ENCODE peak calls at places on chromosomes 1 and 21, in six cellular contexts. One of them, this sample, is unnamed.

GRCh38 chr1:180117764-180118116 is 36.9 kb upstream of the QSOX1 start:
- DNase-seq in NCI-H446 treated with DMSO at 0.1 percent for 48 hours: no peak
- DNase-seq in prostate gland: no peak
- DNase-seq in NCI-H2081 treated with DMSO at 0.1 percent for 48 hours: no peak
- DNase-seq in activated T-helper 1 cell treated with anti-CD3 and anti-CD28 coated beads, Interleukin-12 subunit alpha, Interleukin-12 subunit beta, Interleukin-2, Interleukin-4 antibody, amounts not matched to agents 30 ng/mL and 10 ng/mL and 1 ng/mL, durations not matched to agents 14 hours and 24 hours and 36 hours: no peak
- DNase-seq in LoVo: peak; percentile 38
- DNase-seq in this sample: peak; percentile 12

GRCh38 chr1:246801241-246802020 is 77.2 kb downstream of the SCCPDH start:
- DNase-seq in NCI-H2081 treated with DMSO at 0.1 percent for 48 hours: no peak
- DNase-seq in prostate gland: no peak
- DNase-seq in LoVo: no peak
- DNase-seq in NCI-H446 treated with DMSO at 0.1 percent for 48 hours: no peak
- DNase-seq in activated T-helper 1 cell treated with anti-CD3 and anti-CD28 coated beads, Interleukin-12 subunit alpha, Interleukin-12 subunit beta, Interleukin-2, Interleukin-4 antibody, amounts not matched to agents 30 ng/mL and 10 ng/mL and 1 ng/mL, durations not matched to agents 14 hours and 24 hours and 36 hours: no peak
- DNase-seq in this sample: no peak

GRCh38 chr1:216119600-216119999 is 303.6 kb downstream of the USH2A start:
- DNase-seq in LoVo: peak; percentile 16
- DNase-seq in NCI-H2081 treated with DMSO at 0.1 percent for 48 hours: no peak
- DNase-seq in NCI-H446 treated with DMSO at 0.1 percent for 48 hours: no peak
- DNase-seq in prostate gland: no peak
- DNase-seq in activated T-helper 1 cell treated with anti-CD3 and anti-CD28 coated beads, Interleukin-12 subunit alpha, Interleukin-12 subunit beta, Interleukin-2, Interleukin-4 antibody, amounts not matched to agents 30 ng/mL and 10 ng/mL and 1 ng/mL, durations not matched to agents 14 hours and 24 hours and 36 hours: no peak
- DNase-seq in this sample: peak; percentile 1

GRCh38 chr1:155860939-155861496 is 1.7 kb downstream of the SYT11 start:
- DNase-seq in NCI-H446 treated with DMSO at 0.1 percent for 48 hours: peak; percentile 16
- DNase-seq in NCI-H2081 treated with DMSO at 0.1 percent for 48 hours: no peak
- DNase-seq in activated T-helper 1 cell treated with anti-CD3 and anti-CD28 coated beads, Interleukin-12 subunit alpha, Interleukin-12 subunit beta, Interleukin-2, Interleukin-4 antibody, amounts not matched to agents 30 ng/mL and 10 ng/mL and 1 ng/mL, durations not matched to agents 14 hours and 24 hours and 36 hours: no peak
- DNase-seq in prostate gland: no peak
- DNase-seq in LoVo: no peak
- DNase-seq in this sample: no peak

GRCh38 chr1:30627994-30628393 is 95.4 kb downstream of the MATN1 start:
- DNase-seq in activated T-helper 1 cell treated with anti-CD3 and anti-CD28 coated beads, Interleukin-12 subunit alpha, Interleukin-12 subunit beta, Interleukin-2, Interleukin-4 antibody, amounts not matched to agents 30 ng/mL and 10 ng/mL and 1 ng/mL, durations not matched to agents 14 hours and 24 hours and 36 hours: no peak
- DNase-seq in NCI-H2081 treated with DMSO at 0.1 percent for 48 hours: no peak
- DNase-seq in LoVo: no peak
- DNase-seq in NCI-H446 treated with DMSO at 0.1 percent for 48 hours: no peak
- DNase-seq in prostate gland: no peak
- DNase-seq in this sample: no peak

GRCh38 chr21:36761685-36762084 is 62.8 kb downstream of the SIM2 start:
- DNase-seq in LoVo: no peak
- DNase-seq in prostate gland: no peak
- DNase-seq in NCI-H446 treated with DMSO at 0.1 percent for 48 hours: no peak
- DNase-seq in activated T-helper 1 cell treated with anti-CD3 and anti-CD28 coated beads, Interleukin-12 subunit alpha, Interleukin-12 subunit beta, Interleukin-2, Interleukin-4 antibody, amounts not matched to agents 30 ng/mL and 10 ng/mL and 1 ng/mL, durations not matched to agents 14 hours and 24 hours and 36 hours: no peak
- DNase-seq in NCI-H2081 treated with DMSO at 0.1 percent for 48 hours: no peak
- DNase-seq in this sample: no peak

GRCh38 chr1:113036639-113037321 is 36.2 kb upstream of the LRIG2 start:
- DNase-seq in LoVo: no peak
- DNase-seq in NCI-H2081 treated with DMSO at 0.1 percent for 48 hours: no peak
- DNase-seq in activated T-helper 1 cell treated with anti-CD3 and anti-CD28 coated beads, Interleukin-12 subunit alpha, Interleukin-12 subunit beta, Interleukin-2, Interleukin-4 antibody, amounts not matched to agents 30 ng/mL and 10 ng/mL and 1 ng/mL, durations not matched to agents 14 hours and 24 hours and 36 hours: no peak
- DNase-seq in NCI-H446 treated with DMSO at 0.1 percent for 48 hours: no peak
- DNase-seq in prostate gland: no peak
- DNase-seq in this sample: no peak

GRCh38 chr1:170545476-170545875 is 13.5 kb downstream of the GORAB start:
- DNase-seq in NCI-H446 treated with DMSO at 0.1 percent for 48 hours: no peak
- DNase-seq in NCI-H2081 treated with DMSO at 0.1 percent for 48 hours: no peak
- DNase-seq in prostate gland: no peak
- DNase-seq in activated T-helper 1 cell treated with anti-CD3 and anti-CD28 coated beads, Interleukin-12 subunit alpha, Interleukin-12 subunit beta, Interleukin-2, Interleukin-4 antibody, amounts not matched to agents 30 ng/mL and 10 ng/mL and 1 ng/mL, durations not matched to agents 14 hours and 24 hours and 36 hours: no peak
- DNase-seq in LoVo: no peak
- DNase-seq in this sample: no peak

GRCh38 chr1:46521417-46521816 is 30.0 kb downstream of the KNCN start:
- DNase-seq in activated T-helper 1 cell treated with anti-CD3 and anti-CD28 coated beads, Interleukin-12 subunit alpha, Interleukin-12 subunit beta, Interleukin-2, Interleukin-4 antibody, amounts not matched to agents 30 ng/mL and 10 ng/mL and 1 ng/mL, durations not matched to agents 14 hours and 24 hours and 36 hours: no peak
- DNase-seq in NCI-H446 treated with DMSO at 0.1 percent for 48 hours: no peak
- DNase-seq in NCI-H2081 treated with DMSO at 0.1 percent for 48 hours: no peak
- DNase-seq in prostate gland: no peak
- DNase-seq in LoVo: no peak
- DNase-seq in this sample: no peak

GRCh38 chr1:57066980-57067615 is 101.3 kb upstream of the C8B start:
- DNase-seq in NCI-H2081 treated with DMSO at 0.1 percent for 48 hours: no peak
- DNase-seq in LoVo: no peak
- DNase-seq in activated T-helper 1 cell treated with anti-CD3 and anti-CD28 coated beads, Interleukin-12 subunit alpha, Interleukin-12 subunit beta, Interleukin-2, Interleukin-4 antibody, amounts not matched to agents 30 ng/mL and 10 ng/mL and 1 ng/mL, durations not matched to agents 14 hours and 24 hours and 36 hours: no peak
- DNase-seq in NCI-H446 treated with DMSO at 0.1 percent for 48 hours: no peak
- DNase-seq in prostate gland: no peak
- DNase-seq in this sample: no peak

GRCh38 chr1:101182627-101183387 is 54.0 kb upstream of the S1PR1 start:
- DNase-seq in prostate gland: no peak
- DNase-seq in NCI-H446 treated with DMSO at 0.1 percent for 48 hours: no peak
- DNase-seq in activated T-helper 1 cell treated with anti-CD3 and anti-CD28 coated beads, Interleukin-12 subunit alpha, Interleukin-12 subunit beta, Interleukin-2, Interleukin-4 antibody, amounts not matched to agents 30 ng/mL and 10 ng/mL and 1 ng/mL, durations not matched to agents 14 hours and 24 hours and 36 hours: no peak
- DNase-seq in LoVo: no peak
- DNase-seq in NCI-H2081 treated with DMSO at 0.1 percent for 48 hours: no peak
- DNase-seq in this sample: no peak

GRCh38 chr1:78493456-78493855 is 2.7 kb downstream of the PTGFR start:
- DNase-seq in prostate gland: no peak
- DNase-seq in NCI-H446 treated with DMSO at 0.1 percent for 48 hours: no peak
- DNase-seq in NCI-H2081 treated with DMSO at 0.1 percent for 48 hours: no peak
- DNase-seq in activated T-helper 1 cell treated with anti-CD3 and anti-CD28 coated beads, Interleukin-12 subunit alpha, Interleukin-12 subunit beta, Interleukin-2, Interleukin-4 antibody, amounts not matched to agents 30 ng/mL and 10 ng/mL and 1 ng/mL, durations not matched to agents 14 hours and 24 hours and 36 hours: no peak
- DNase-seq in LoVo: no peak
- DNase-seq in this sample: no peak

GRCh38 chr1:34696230-34696629 is 58.6 kb upstream of the GJB5 start:
- DNase-seq in activated T-helper 1 cell treated with anti-CD3 and anti-CD28 coated beads, Interleukin-12 subunit alpha, Interleukin-12 subunit beta, Interleukin-2, Interleukin-4 antibody, amounts not matched to agents 30 ng/mL and 10 ng/mL and 1 ng/mL, durations not matched to agents 14 hours and 24 hours and 36 hours: no peak
- DNase-seq in NCI-H2081 treated with DMSO at 0.1 percent for 48 hours: no peak
- DNase-seq in prostate gland: no peak
- DNase-seq in NCI-H446 treated with DMSO at 0.1 percent for 48 hours: no peak
- DNase-seq in LoVo: peak; percentile 23
- DNase-seq in this sample: peak; percentile 36

GRCh38 chr21:41878831-41879189 is 334 bp downstream of the PRDM15 start:
- DNase-seq in NCI-H2081 treated with DMSO at 0.1 percent for 48 hours: no peak
- DNase-seq in NCI-H446 treated with DMSO at 0.1 percent for 48 hours: peak; percentile 73
- DNase-seq in LoVo: peak; percentile 78
- DNase-seq in prostate gland: peak; percentile 74
- DNase-seq in activated T-helper 1 cell treated with anti-CD3 and anti-CD28 coated beads, Interleukin-12 subunit alpha, Interleukin-12 subunit beta, Interleukin-2, Interleukin-4 antibody, amounts not matched to agents 30 ng/mL and 10 ng/mL and 1 ng/mL, durations not matched to agents 14 hours and 24 hours and 36 hours: peak; percentile 76
- DNase-seq in this sample: peak; percentile 54

GRCh38 chr1:158527190-158527815 is 26.9 kb downstream of the OR6Y1 start:
- DNase-seq in NCI-H446 treated with DMSO at 0.1 percent for 48 hours: no peak
- DNase-seq in prostate gland: no peak
- DNase-seq in LoVo: peak; percentile 55
- DNase-seq in NCI-H2081 treated with DMSO at 0.1 percent for 48 hours: peak; percentile 4
- DNase-seq in activated T-helper 1 cell treated with anti-CD3 and anti-CD28 coated beads, Interleukin-12 subunit alpha, Interleukin-12 subunit beta, Interleukin-2, Interleukin-4 antibody, amounts not matched to agents 30 ng/mL and 10 ng/mL and 1 ng/mL, durations not matched to agents 14 hours and 24 hours and 36 hours: no peak
- DNase-seq in this sample: no peak

GRCh38 chr1:93758842-93759515 is 77.3 kb upstream of the BCAR3 start:
- DNase-seq in NCI-H446 treated with DMSO at 0.1 percent for 48 hours: no peak
- DNase-seq in NCI-H2081 treated with DMSO at 0.1 percent for 48 hours: no peak
- DNase-seq in prostate gland: no peak
- DNase-seq in LoVo: no peak
- DNase-seq in activated T-helper 1 cell treated with anti-CD3 and anti-CD28 coated beads, Interleukin-12 subunit alpha, Interleukin-12 subunit beta, Interleukin-2, Interleukin-4 antibody, amounts not matched to agents 30 ng/mL and 10 ng/mL and 1 ng/mL, durations not matched to agents 14 hours and 24 hours and 36 hours: peak; percentile 4
- DNase-seq in this sample: no peak

GRCh38 chr1:159945483-159946241 is at the start of gene IGSF9:
- DNase-seq in LoVo: peak; percentile 80
- DNase-seq in activated T-helper 1 cell treated with anti-CD3 and anti-CD28 coated beads, Interleukin-12 subunit alpha, Interleukin-12 subunit beta, Interleukin-2, Interleukin-4 antibody, amounts not matched to agents 30 ng/mL and 10 ng/mL and 1 ng/mL, durations not matched to agents 14 hours and 24 hours and 36 hours: no peak
- DNase-seq in prostate gland: peak; percentile 96
- DNase-seq in NCI-H2081 treated with DMSO at 0.1 percent for 48 hours: peak; percentile 72
- DNase-seq in NCI-H446 treated with DMSO at 0.1 percent for 48 hours: peak; percentile 85
- DNase-seq in this sample: peak; percentile 78

GRCh38 chr1:238476881-238477280 is 586.2 kb upstream of the ZP4 start:
- DNase-seq in NCI-H446 treated with DMSO at 0.1 percent for 48 hours: no peak
- DNase-seq in prostate gland: no peak
- DNase-seq in NCI-H2081 treated with DMSO at 0.1 percent for 48 hours: no peak
- DNase-seq in activated T-helper 1 cell treated with anti-CD3 and anti-CD28 coated beads, Interleukin-12 subunit alpha, Interleukin-12 subunit beta, Interleukin-2, Interleukin-4 antibody, amounts not matched to agents 30 ng/mL and 10 ng/mL and 1 ng/mL, durations not matched to agents 14 hours and 24 hours and 36 hours: no peak
- DNase-seq in LoVo: no peak
- DNase-seq in this sample: no peak

GRCh38 chr1:3772027-3772714 is 378 bp upstream of the SMIM1 start:
- DNase-seq in NCI-H446 treated with DMSO at 0.1 percent for 48 hours: no peak
- DNase-seq in activated T-helper 1 cell treated with anti-CD3 and anti-CD28 coated beads, Interleukin-12 subunit alpha, Interleukin-12 subunit beta, Interleukin-2, Interleukin-4 antibody, amounts not matched to agents 30 ng/mL and 10 ng/mL and 1 ng/mL, durations not matched to agents 14 hours and 24 hours and 36 hours: peak; percentile 80
- DNase-seq in prostate gland: peak; percentile 89
- DNase-seq in LoVo: peak; percentile 86
- DNase-seq in NCI-H2081 treated with DMSO at 0.1 percent for 48 hours: no peak
- DNase-seq in this sample: peak; percentile 65

GRCh38 chr1:159100589-159100988 is 24.0 kb upstream of the AIM2 start:
- DNase-seq in NCI-H2081 treated with DMSO at 0.1 percent for 48 hours: no peak
- DNase-seq in LoVo: no peak
- DNase-seq in activated T-helper 1 cell treated with anti-CD3 and anti-CD28 coated beads, Interleukin-12 subunit alpha, Interleukin-12 subunit beta, Interleukin-2, Interleukin-4 antibody, amounts not matched to agents 30 ng/mL and 10 ng/mL and 1 ng/mL, durations not matched to agents 14 hours and 24 hours and 36 hours: no peak
- DNase-seq in prostate gland: no peak
- DNase-seq in NCI-H446 treated with DMSO at 0.1 percent for 48 hours: no peak
- DNase-seq in this sample: no peak

GRCh38 chr1:114462963-114463362 is 48.0 kb downstream of the TRIM33 start:
- DNase-seq in activated T-helper 1 cell treated with anti-CD3 and anti-CD28 coated beads, Interleukin-12 subunit alpha, Interleukin-12 subunit beta, Interleukin-2, Interleukin-4 antibody, amounts not matched to agents 30 ng/mL and 10 ng/mL and 1 ng/mL, durations not matched to agents 14 hours and 24 hours and 36 hours: no peak
- DNase-seq in NCI-H2081 treated with DMSO at 0.1 percent for 48 hours: no peak
- DNase-seq in LoVo: no peak
- DNase-seq in prostate gland: no peak
- DNase-seq in NCI-H446 treated with DMSO at 0.1 percent for 48 hours: no peak
- DNase-seq in this sample: no peak

GRCh38 chr21:45334591-45335081 is 46.9 kb upstream of the POFUT2 start:
- DNase-seq in NCI-H2081 treated with DMSO at 0.1 percent for 48 hours: no peak
- DNase-seq in prostate gland: no peak
- DNase-seq in LoVo: no peak
- DNase-seq in NCI-H446 treated with DMSO at 0.1 percent for 48 hours: no peak
- DNase-seq in activated T-helper 1 cell treated with anti-CD3 and anti-CD28 coated beads, Interleukin-12 subunit alpha, Interleukin-12 subunit beta, Interleukin-2, Interleukin-4 antibody, amounts not matched to agents 30 ng/mL and 10 ng/mL and 1 ng/mL, durations not matched to agents 14 hours and 24 hours and 36 hours: no peak
- DNase-seq in this sample: no peak

GRCh38 chr21:15221799-15222386 is 157.1 kb upstream of the NRIP1 start:
- DNase-seq in activated T-helper 1 cell treated with anti-CD3 and anti-CD28 coated beads, Interleukin-12 subunit alpha, Interleukin-12 subunit beta, Interleukin-2, Interleukin-4 antibody, amounts not matched to agents 30 ng/mL and 10 ng/mL and 1 ng/mL, durations not matched to agents 14 hours and 24 hours and 36 hours: no peak
- DNase-seq in LoVo: no peak
- DNase-seq in NCI-H2081 treated with DMSO at 0.1 percent for 48 hours: no peak
- DNase-seq in NCI-H446 treated with DMSO at 0.1 percent for 48 hours: no peak
- DNase-seq in prostate gland: no peak
- DNase-seq in this sample: peak; percentile 22

GRCh38 chr1:20552728-20553571 is 577 bp downstream of the FAM43B start:
- DNase-seq in activated T-helper 1 cell treated with anti-CD3 and anti-CD28 coated beads, Interleukin-12 subunit alpha, Interleukin-12 subunit beta, Interleukin-2, Interleukin-4 antibody, amounts not matched to agents 30 ng/mL and 10 ng/mL and 1 ng/mL, durations not matched to agents 14 hours and 24 hours and 36 hours: no peak
- DNase-seq in NCI-H2081 treated with DMSO at 0.1 percent for 48 hours: no peak
- DNase-seq in prostate gland: no peak
- DNase-seq in NCI-H446 treated with DMSO at 0.1 percent for 48 hours: no peak
- DNase-seq in LoVo: no peak
- DNase-seq in this sample: no peak

GRCh38 chr1:151146072-151146415 is 387 bp downstream of the SEMA6C start:
- DNase-seq in NCI-H446 treated with DMSO at 0.1 percent for 48 hours: no peak
- DNase-seq in LoVo: no peak
- DNase-seq in prostate gland: no peak
- DNase-seq in NCI-H2081 treated with DMSO at 0.1 percent for 48 hours: no peak
- DNase-seq in activated T-helper 1 cell treated with anti-CD3 and anti-CD28 coated beads, Interleukin-12 subunit alpha, Interleukin-12 subunit beta, Interleukin-2, Interleukin-4 antibody, amounts not matched to agents 30 ng/mL and 10 ng/mL and 1 ng/mL, durations not matched to agents 14 hours and 24 hours and 36 hours: no peak
- DNase-seq in this sample: no peak

This sample was measured in HCT116.